ENCODE peak calls at places on chromosomes 6 and 20, in five cellular contexts. N, I, M, A and P are unnamed samples.

GRCh38 chr6:170470673-170471072 is 82.4 kb downstream of the PSMB1 start:
- DNase-seq in N (no peak), I (no peak), M (no peak), A (no peak), P (no peak)

GRCh38 chr20:3307695-3308094 is 68.7 kb upstream of the SLC4A11 start:
- DNase-seq in N (no peak), I (no peak), M (no peak), A (no peak), P (no peak)

GRCh38 chr20:44065401-44066340 is 121.3 kb downstream of the JPH2 start:
- DNase-seq in N (no peak), I (no peak), M (peak), A (no peak), P (no peak)

GRCh38 chr20:42100137-42100704 is 482.0 kb upstream of the CHD6 start:
- DNase-seq in N (no peak), I (no peak), M (no peak), A (no peak), P (no peak)

GRCh38 chr20:13029687-13030510 is 21.1 kb downstream of the SPTLC3 start:
- DNase-seq in N (no peak), I (no peak), M (no peak), A (peak), P (no peak)

GRCh38 chr6:125662301-125662700 is 87.1 kb upstream of the HEY2 start:
- DNase-seq in N (no peak), I (no peak), M (no peak), A (no peak), P (no peak)

GRCh38 chr6:101392561-101393230 is 812 bp upstream of the GRIK2 start:
- DNase-seq in N (peak), I (no peak), M (peak), A (no peak), P (no peak)

GRCh38 chr20:21229163-21229562 is 74.0 kb upstream of the XRN2 start:
- DNase-seq in N (no peak), I (no peak), M (no peak), A (no peak), P (no peak)

GRCh38 chr6:35718911-35719381 is 17.9 kb upstream of the ARMC12 start:
- DNase-seq in N (no peak), I (no peak), M (no peak), A (no peak), P (no peak)

GRCh38 chr6:156880913-156881312 is 103.7 kb downstream of the ARID1B start:
- DNase-seq in N (no peak), I (no peak), M (no peak), A (no peak), P (no peak)

GRCh38 chr6:47047479-47048411 is 5.6 kb upstream of the ADGRF1 start:
- DNase-seq in N (peak), I (peak), M (peak), A (peak), P (peak)

GRCh38 chr20:63042448-63043071 is 35.8 kb upstream of the BHLHE23 start:
- DNase-seq in N (no peak), I (peak), M (no peak), A (no peak), P (no peak)

GRCh38 chr20:44597516-44597915 is 15.1 kb downstream of the PKIG start:
- DNase-seq in N (no peak), I (no peak), M (no peak), A (no peak), P (no peak)

GRCh38 chr6:159761873-159762680 is at the start of gene ACAT2:
- DNase-seq in N (peak), I (peak), M (peak), A (peak), P (peak)

GRCh38 chr6:159761135-159761872 is 541 bp upstream of the ACAT2 start:
- DNase-seq in N (peak), I (no peak), M (peak), A (peak), P (peak)

GRCh38 chr6:159758031-159759001 is 3.5 kb upstream of the ACAT2 start:
- DNase-seq in N (no peak), I (no peak), M (no peak), A (peak), P (peak)

GRCh38 chr6:159760602-159761057 is 1.2 kb upstream of the ACAT2 start:
- DNase-seq in N (peak), I (no peak), M (peak), A (peak), P (no peak)

DNA sequence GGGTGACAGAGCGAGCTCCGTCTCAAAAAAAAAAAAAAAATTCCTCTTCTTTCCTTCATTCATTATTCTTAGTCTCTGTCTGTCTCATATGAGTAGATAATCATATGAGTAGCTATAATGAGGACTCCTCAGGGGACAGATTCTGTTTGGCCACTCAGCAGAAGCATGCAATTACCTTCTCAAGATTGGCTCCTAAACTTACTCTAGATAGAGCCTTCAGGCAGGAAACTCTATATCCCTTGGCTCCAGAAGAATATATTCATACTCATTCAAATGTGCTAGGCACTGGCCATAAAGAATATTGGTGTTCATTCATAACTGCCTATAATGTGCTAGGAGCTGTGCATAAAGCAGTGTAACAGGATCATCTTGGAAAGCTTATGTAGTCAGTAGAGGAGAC is 2.2 kb upstream of the ACAT2 start:
- DNase-seq in N (no peak), I (no peak), M (no peak), A (no peak), P (no peak)
- TF ChIP-seq ATF2 in N (no peak), I (no peak), M (no peak), A (no peak), P (no peak)

GRCh38 chr6:11288065-11288464 is 55.6 kb upstream of the NEDD9 start:
- DNase-seq in N (no peak), I (no peak), M (no peak), A (no peak), P (no peak)
- TF ChIP-seq ATF2 in N (no peak), I (no peak), M (no peak), A (no peak), P (no peak)

GRCh38 chr20:22620342-22620741 is 36.0 kb upstream of the FOXA2 start:
- DNase-seq in N (no peak), I (no peak), M (peak), A (no peak), P (no peak)

GRCh38 chr20:22619272-22619671 is 34.9 kb upstream of the FOXA2 start:
- DNase-seq in N (no peak), I (no peak), M (peak), A (peak), P (no peak)

GRCh38 chr20:22619806-22620205 is 35.4 kb upstream of the FOXA2 start:
- DNase-seq in N (no peak), I (no peak), M (peak), A (no peak), P (no peak)

GRCh38 chr20:22626501-22626900 is 42.1 kb upstream of the FOXA2 start:
- DNase-seq in N (no peak), I (no peak), M (no peak), A (no peak), P (no peak)

DNA sequence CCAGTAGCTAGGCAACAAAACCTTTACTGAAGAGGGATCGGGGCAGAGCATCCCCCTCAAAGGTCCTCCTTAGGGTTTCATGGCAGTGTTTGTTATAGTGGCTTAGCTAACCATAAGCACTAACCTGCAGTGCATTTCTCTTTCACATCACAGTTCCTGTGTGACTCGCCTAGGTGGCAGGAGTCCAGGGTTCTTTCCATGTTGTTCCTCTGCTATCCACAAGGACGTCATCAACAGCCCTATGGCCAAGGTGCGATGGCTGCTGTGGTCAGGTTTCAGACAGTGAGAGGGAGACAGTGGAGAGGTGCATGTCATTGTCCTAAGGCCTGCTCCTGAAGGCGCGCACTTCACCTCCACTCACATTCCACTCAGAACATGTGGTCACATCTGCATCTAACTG is 38.8 kb upstream of the FOXA2 start:
- DNase-seq in N (no peak), I (no peak), M (no peak), A (peak), P (no peak)
- TF ChIP-seq ATF2 in N (no peak), I (no peak), M (no peak), A (no peak), P (no peak)

DNA sequence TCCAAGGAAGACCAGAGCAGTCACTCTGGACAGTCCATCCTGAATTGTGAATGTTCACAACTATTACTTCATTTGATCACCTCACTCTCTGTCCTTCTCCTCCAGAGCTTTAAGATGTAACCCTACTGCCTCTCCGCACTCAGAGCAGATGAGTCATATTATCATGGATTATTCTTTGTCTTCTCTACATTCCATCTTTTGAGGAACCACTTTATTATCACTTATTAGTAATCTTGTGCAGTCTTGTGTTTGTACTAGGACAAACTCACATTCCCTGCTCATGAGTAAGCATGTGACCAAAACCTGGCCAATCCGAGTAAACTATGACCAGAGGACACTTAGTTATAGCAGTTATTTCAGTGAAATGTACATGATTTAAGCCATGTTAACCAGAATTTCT is 401.5 kb upstream of the ADGRB3 start:
- DNase-seq in N (no peak), I (no peak), M (no peak), A (no peak), P (no peak)
- TF ChIP-seq ATF2 in N (no peak), I (no peak), M (no peak), A (no peak), P (no peak)